ENCODE peak calls at places on chromosome 16, in seven cellular contexts. V is kidney glomerular epithelial cell, D is GOT3, Y is brain microvascular endothelial cell, T is AG20443, E is activated B cell treated with CpG ODN at 0.5 μM for 24 hours, I is GM23248. F is an unnamed sample.

GRCh38 chr16:17211797-17212196 is 259.0 kb downstream of the XYLT1 start:
- DNase-seq in V (no peak), E (no peak), Y (no peak), D (no peak), T (no peak), I (peak; percentile 17), F (no peak)

GRCh38 chr16:25707553-25707952 is 15.8 kb downstream of the HS3ST4 start:
- DNase-seq in T (no peak), D (no peak), Y (no peak), V (no peak), I (no peak), E (no peak), F (no peak)

GRCh38 chr16:79171504-79172240 is 428.9 kb downstream of the MAF start:
- DNase-seq in E (no peak), I (no peak), D (no peak), Y (no peak), V (no peak), T (no peak), F (no peak)

GRCh38 chr16:84842516-84843148 is 22.8 kb downstream of the CRISPLD2 start:
- DNase-seq in V (no peak), T (no peak), I (no peak), D (no peak), E (no peak), Y (no peak), F (no peak)

GRCh38 chr16:66741131-66741900 is 10.1 kb downstream of the DYNC1LI2 start:
- DNase-seq in T (peak; percentile 96), I (peak; percentile 94), V (peak; percentile 86), E (no peak), Y (peak; percentile 89), D (peak; percentile 10), F (peak; percentile 95)

GRCh38 chr16:67462279-67462655 is 18.7 kb downstream of the ATP6V0D1 start:
- DNase-seq in Y (no peak), V (no peak), T (no peak), E (no peak), D (no peak), I (peak; percentile 25), F (no peak)

GRCh38 chr16:4938683-4939030 is 1.7 kb upstream of the PPL start:
- DNase-seq in D (no peak), Y (no peak), T (no peak), E (no peak), I (peak; percentile 77), V (no peak), F (no peak)

GRCh38 chr16:9525037-9525436 is 433.6 kb downstream of the HAPSTR1 start:
- DNase-seq in T (no peak), Y (no peak), D (no peak), I (no peak), E (no peak), V (no peak), F (no peak)

GRCh38 chr16:61179571-61179970 is 856.7 kb downstream of the CDH8 start:
- DNase-seq in E (no peak), D (no peak), Y (no peak), I (no peak), T (no peak), V (no peak), F (no peak)

GRCh38 chr16:55613578-55614333 is 42.0 kb upstream of the SLC6A2 start:
- DNase-seq in I (no peak), D (no peak), E (no peak), V (no peak), T (no peak), Y (no peak), F (no peak)

GRCh38 chr16:15757075-15757386 is 99.8 kb downstream of the MYH11 start:
- DNase-seq in I (no peak), Y (no peak), E (no peak), T (no peak), V (no peak), D (no peak), F (no peak)

GRCh38 chr16:25828510-25828909 is 136.8 kb downstream of the HS3ST4 start:
- DNase-seq in V (no peak), E (no peak), Y (no peak), D (no peak), I (no peak), T (no peak), F (no peak)

GRCh38 chr16:67526149-67526732 is 2.4 kb upstream of the RIPOR1 start:
- DNase-seq in T (no peak), I (peak; percentile 31), V (peak; percentile 49), E (no peak), Y (no peak), D (no peak), F (peak; percentile 58)

GRCh38 chr16:17469011-17469741 is 1.6 kb downstream of the XYLT1 start:
- DNase-seq in D (no peak), T (peak; percentile 75), Y (peak; percentile 31), E (no peak), I (peak; percentile 89), V (no peak), F (peak; percentile 87)

GRCh38 chr16:85616608-85617311 is 3.6 kb downstream of the GSE1 start:
- DNase-seq in Y (no peak), D (no peak), I (no peak), V (no peak), T (no peak), E (peak; percentile 38), F (no peak)

GRCh38 chr16:31455601-31456314 is 3.5 kb upstream of the ARMC5 start:
- DNase-seq in E (no peak), V (no peak), Y (no peak), I (no peak), T (no peak), D (no peak), F (no peak)

GRCh38 chr16:63292036-63292435 is 1255.8 kb upstream of the CDH8 start:
- DNase-seq in E (no peak), D (no peak), Y (no peak), V (no peak), I (no peak), T (no peak), F (no peak)

GRCh38 chr16:31458073-31458834 is 1.0 kb upstream of the ARMC5 start:
- DNase-seq in V (peak; percentile 23), E (peak; percentile 45), I (peak; percentile 67), T (no peak), D (no peak), Y (peak; percentile 29), F (peak; percentile 61)

GRCh38 chr16:69199382-69199781 is 12.4 kb downstream of the SNTB2 start:
- DNase-seq in E (no peak), V (no peak), T (no peak), D (no peak), Y (no peak), I (peak; percentile 91), F (peak; percentile 44)